ENCODE peak calls at places on chromosomes 6 and 20, in seven cellular contexts. X, V, L, O, C, R and Y are unnamed samples. For H3K4me1, the result is how much of the 10 kb centered on the place peaks cover.

GRCh38 chr6:165883851-165884640 is 221.0 kb upstream of the PDE10A start:
- DNase-seq in X (no peak), V (no peak), L (no peak), O (peak), C (no peak), R (no peak), Y (no peak)

GRCh38 chr20:5928831-5929715 is 21.3 kb downstream of the TRMT6 start:
- DNase-seq in X (no peak), V (no peak), L (no peak), O (no peak), C (no peak), R (no peak), Y (no peak)

GRCh38 chr6:11460001-11460668 is 77.4 kb upstream of the TMEM170B start:
- DNase-seq in X (no peak), V (no peak), L (no peak), O (peak), C (no peak), R (no peak), Y (no peak)

GRCh38 chr6:39932386-39932785 is 1.9 kb downstream of the MOCS1 start:
- DNase-seq in X (no peak), V (no peak), L (no peak), O (no peak), C (no peak), R (no peak), Y (no peak)

GRCh38 chr6:28474441-28475219 is 31.3 kb upstream of the ZSCAN23 start:
- DNase-seq in X (no peak), V (no peak), L (no peak), O (peak), C (no peak), R (no peak), Y (peak)

GRCh38 chr6:167863897-167864296 is 37.2 kb downstream of the AFDN start:
- DNase-seq in X (no peak), V (no peak), L (no peak), O (no peak), C (no peak), R (no peak), Y (no peak)

GRCh38 chr6:133026705-133027104 is 212.3 kb downstream of the RPS12 start:
- DNase-seq in X (no peak), V (no peak), L (no peak), O (no peak), C (no peak), R (no peak), Y (no peak)

GRCh38 chr6:92538926-92539325 is 880.4 kb downstream of the EPHA7 start:
- DNase-seq in X (no peak), V (no peak), L (no peak), O (no peak), C (no peak), R (no peak), Y (no peak)

GRCh38 chr6:157089851-157090250 is 233.5 kb downstream of the TMEM242 start:
- DNase-seq in X (no peak), V (no peak), L (no peak), O (no peak), C (no peak), R (no peak), Y (peak)

GRCh38 chr20:49567421-49568256 is at the start of gene PTGIS:
- DNase-seq in X (no peak), V (no peak), L (no peak), O (no peak), C (no peak), R (no peak), Y (no peak)

GRCh38 chr6:9361749-9362148 is 926.4 kb upstream of the SLC35B3 start:
- DNase-seq in X (no peak), V (no peak), L (no peak), O (no peak), C (no peak), R (no peak), Y (no peak)

GRCh38 chr6:71419217-71419953 is 130.8 kb downstream of the OGFRL1 start:
- DNase-seq in X (peak), V (peak), L (peak), O (peak), C (peak), R (no peak), Y (no peak)

GRCh38 chr20:64153861-64154589 is 10.2 kb upstream of the MYT1 start:
- DNase-seq in X (no peak), V (no peak), L (no peak), O (no peak), C (no peak), R (no peak), Y (no peak)

GRCh38 chr6:49054311-49054710 is 408.7 kb downstream of the MMUT start:
- DNase-seq in X (no peak), V (no peak), L (no peak), O (no peak), C (no peak), R (no peak), Y (no peak)

GRCh38 chr6:103854059-103854458 is 1005.7 kb downstream of the HACE1 start:
- DNase-seq in X (no peak), V (no peak), L (no peak), O (no peak), C (no peak), R (no peak), Y (no peak)

GRCh38 chr20:38724603-38725457 is 544 bp downstream of the SLC32A1 start:
- DNase-seq in X (no peak), V (no peak), L (no peak), O (no peak), C (no peak), R (no peak), Y (no peak)

GRCh38 chr6:11241793-11242201 is 9.3 kb upstream of the NEDD9 start:
- DNase-seq in X (peak), V (peak), L (peak), O (no peak), C (peak), R (peak), Y (peak)

GRCh38 chr20:36836591-36837329 is 39.2 kb upstream of the TLDC2 start:
- DNase-seq in X (no peak), V (no peak), L (peak), O (peak), C (peak), R (no peak), Y (peak)

GRCh38 chr6:109050012-109050411 is 44.6 kb downstream of the SESN1 start:
- DNase-seq in X (no peak), V (no peak), L (no peak), O (no peak), C (no peak), R (no peak), Y (no peak)

GRCh38 chr20:58131581-58132142 is 96.8 kb downstream of the ANKRD60 start:
- DNase-seq in X (peak), V (no peak), L (no peak), O (peak), C (no peak), R (no peak), Y (no peak)

GRCh38 chr6:123803862-123804681 is at the start of gene NKAIN2:
- DNase-seq in X (no peak), V (peak), L (no peak), O (no peak), C (no peak), R (no peak), Y (peak)

GRCh38 chr20:7106910-7107309 is 339.4 kb downstream of the BMP2 start:
- DNase-seq in X (no peak), V (no peak), L (no peak), O (no peak), C (no peak), R (no peak), Y (no peak)

GRCh38 chr6:55379895-55380294 is 52.6 kb downstream of the GFRAL start:
- DNase-seq in X (no peak), V (no peak), L (no peak), O (no peak), C (no peak), R (no peak), Y (no peak)

GRCh38 chr6:129679250-129679649 is 30.7 kb downstream of the ARHGAP18 start:
- DNase-seq in X (no peak), V (no peak), L (no peak), O (no peak), C (no peak), R (no peak), Y (no peak)

GRCh38 chr6:46764961-46765360 is 18.2 kb downstream of the ANKRD66 start:
- DNase-seq in X (no peak), V (no peak), L (no peak), O (no peak), C (no peak), R (no peak), Y (no peak)

GRCh38 chr6:90934081-90934480 is 347.2 kb upstream of the MAP3K7 start:
- DNase-seq in X (no peak), V (no peak), L (no peak), O (no peak), C (no peak), R (no peak), Y (no peak)

GRCh38 chr6:45493761-45494160 is 116.0 kb upstream of the SUPT3H start:
- DNase-seq in X (no peak), V (no peak), L (no peak), O (no peak), C (no peak), R (no peak), Y (no peak)

GRCh38 chr6:30590509-30590908 is 19.3 kb downstream of the ABCF1 start:
- DNase-seq in X (no peak), V (no peak), L (no peak), O (no peak), C (no peak), R (no peak), Y (no peak)

GRCh38 chr6:9875605-9876353 is 539.1 kb downstream of the TFAP2A start:
- DNase-seq in X (no peak), V (no peak), L (no peak), O (no peak), C (no peak), R (no peak), Y (no peak)

GRCh38 chr20:46545077-46545826 is 5.2 kb downstream of the OCSTAMP start:
- DNase-seq in X (no peak), V (no peak), L (no peak), O (no peak), C (no peak), R (no peak), Y (no peak)

DNA sequence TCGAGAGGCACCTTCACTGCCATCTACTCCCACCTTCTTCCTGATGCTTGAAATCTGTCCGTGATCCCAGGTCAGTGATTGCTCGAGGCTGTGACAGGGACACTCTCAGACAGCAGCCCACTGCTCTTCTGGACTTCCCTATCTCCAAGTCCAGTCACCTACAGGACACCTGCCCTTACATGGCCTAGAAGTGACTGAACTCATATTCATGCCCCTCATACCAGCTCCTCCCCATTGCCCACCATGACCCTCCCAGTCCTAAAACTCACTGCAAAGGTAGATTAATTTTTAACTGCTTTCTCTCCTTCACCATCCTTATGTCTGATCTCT is 7.5 kb upstream of the ARMC12 start:
- DNase-seq in X (peak), V (no peak), L (no peak), O (no peak), C (no peak), R (no peak), Y (no peak)
- H3K4me3 ChIP-seq in X (no peak), V (no peak), L (no peak), O (no peak), C (no peak), R (no peak), Y (no peak)

GRCh38 chr6:170131351-170131750 is 159.5 kb downstream of the DLL1 start:
- DNase-seq in X (peak), V (no peak), L (no peak), O (no peak), C (peak), R (no peak), Y (no peak)

GRCh38 chr6:170129691-170130171 is 161.1 kb downstream of the DLL1 start:
- DNase-seq in X (peak), V (peak), L (peak), O (no peak), C (no peak), R (no peak), Y (no peak)

GRCh38 chr6:170132011-170132521 is 158.8 kb downstream of the DLL1 start:
- DNase-seq in X (peak), V (no peak), L (no peak), O (no peak), C (peak), R (no peak), Y (no peak)

GRCh38 chr6:170130201-170130621 is 160.7 kb downstream of the DLL1 start:
- DNase-seq in X (peak), V (peak), L (no peak), O (no peak), C (no peak), R (no peak), Y (no peak)

DNA sequence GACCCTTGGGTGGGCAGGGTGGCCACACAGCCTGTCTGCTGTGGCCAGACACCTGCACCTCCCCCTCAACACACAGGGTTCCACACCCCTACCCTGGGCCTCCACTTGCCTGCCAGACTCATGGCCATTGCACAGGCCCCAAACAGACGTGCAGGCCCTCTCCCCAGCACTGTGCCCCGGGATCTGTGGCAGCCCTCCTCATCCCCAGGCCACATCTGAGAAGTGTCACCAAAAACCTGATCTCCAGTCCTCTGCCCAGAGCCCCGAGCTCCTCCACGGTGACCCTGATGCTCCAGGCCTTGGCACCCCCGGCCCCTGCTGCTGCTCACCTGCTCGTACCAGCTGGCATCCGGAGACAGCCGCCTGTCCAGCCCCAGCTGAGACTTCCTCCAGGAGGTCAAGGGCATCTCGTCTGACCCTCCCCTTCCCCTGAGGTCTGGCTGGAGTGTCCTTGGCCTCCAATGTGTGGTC is 160.1 kb downstream of the DLL1 start:
- DNase-seq in X (peak), V (no peak), L (no peak), O (no peak), C (no peak), R (no peak), Y (no peak)
- H3K4me1 ChIP-seq in X (under half), V (half or more), L (under half), O (under half), C (under half), R (under half), Y (under half)

DNA sequence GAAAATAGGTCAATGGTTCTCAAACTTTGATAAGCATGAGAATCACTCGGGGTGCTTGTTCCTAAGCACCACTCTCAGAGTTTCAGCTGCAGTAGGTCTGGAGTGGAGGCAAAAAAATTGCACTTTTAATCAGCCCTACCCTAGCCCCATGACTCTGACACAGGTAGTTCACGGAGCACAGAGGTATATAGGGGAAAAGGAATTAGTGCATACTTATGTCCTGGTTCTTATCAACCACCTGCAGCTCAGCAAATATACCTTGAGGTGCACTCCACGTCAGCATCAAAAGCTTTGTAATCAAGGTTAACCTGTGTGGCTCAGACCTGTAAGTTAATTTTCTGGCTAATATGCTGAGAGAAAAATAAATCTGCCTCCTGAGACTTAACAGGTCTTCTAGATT is 138.8 kb upstream of the HMGN3 start:
- DNase-seq in X (no peak), V (no peak), L (no peak), O (no peak), C (peak), R (peak), Y (no peak)
- H3K4me3 ChIP-seq in X (no peak), V (no peak), L (no peak), O (no peak), C (no peak), R (no peak), Y (no peak)

GRCh38 chr6:34202329-34203201 is 34.1 kb upstream of the HMGA1 start:
- DNase-seq in X (no peak), V (no peak), L (no peak), O (no peak), C (no peak), R (no peak), Y (no peak)

GRCh38 chr6:34204693-34205092 is 32.0 kb upstream of the HMGA1 start:
- DNase-seq in X (no peak), V (no peak), L (no peak), O (no peak), C (no peak), R (no peak), Y (no peak)

GRCh38 chr6:34200340-34200971 is 36.2 kb upstream of the HMGA1 start:
- DNase-seq in X (no peak), V (no peak), L (no peak), O (peak), C (no peak), R (no peak), Y (no peak)

GRCh38 chr6:34205466-34205865 is 31.2 kb upstream of the HMGA1 start:
- DNase-seq in X (no peak), V (no peak), L (no peak), O (no peak), C (no peak), R (no peak), Y (no peak)

GRCh38 chr6:34201455-34202098 is 35.1 kb upstream of the HMGA1 start:
- DNase-seq in X (no peak), V (no peak), L (no peak), O (no peak), C (no peak), R (no peak), Y (no peak)
- H3K4me1 ChIP-seq in X (under half), V (under half), L (under half), O (under half), C (under half), R (under half), Y (under half)

GRCh38 chr6:3770023-3770422 is 18.5 kb upstream of the PXDC1 start:
- DNase-seq in X (no peak), V (no peak), L (no peak), O (no peak), C (no peak), R (no peak), Y (no peak)
- H3K4me3 ChIP-seq in X (no peak), V (no peak), L (no peak), O (no peak), C (no peak), R (no peak), Y (no peak)

DNA sequence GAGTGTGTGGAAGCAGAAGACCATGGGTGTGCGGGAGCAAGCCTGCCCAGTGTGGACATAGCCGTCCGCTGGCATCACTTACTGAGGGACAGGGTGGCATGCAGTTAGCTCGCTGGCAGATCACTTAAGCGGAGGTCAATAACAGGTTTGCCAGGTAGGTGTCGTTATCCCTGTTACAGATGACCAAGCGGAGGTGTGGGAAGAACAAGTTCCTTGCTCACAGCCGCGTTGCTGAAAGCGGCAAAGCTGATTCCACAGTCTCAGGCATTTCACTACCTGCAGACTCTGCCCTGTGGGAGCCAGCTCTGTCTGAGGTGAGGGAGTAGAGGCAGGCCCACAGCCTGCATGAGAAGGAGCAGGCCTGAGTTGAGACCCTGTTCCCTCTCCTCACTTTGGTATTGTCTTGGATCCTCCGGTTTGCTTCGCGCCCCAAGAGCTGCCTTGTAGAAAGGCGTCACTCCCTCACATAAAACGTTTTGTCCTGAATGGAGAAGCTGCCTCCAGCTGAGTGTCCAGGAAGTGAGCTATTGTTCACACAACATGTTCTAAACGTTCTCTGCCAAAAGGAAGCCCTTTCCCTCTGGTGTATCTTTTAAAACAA is 96.9 kb downstream of the TCP11 start:
- DNase-seq in X (peak), V (no peak), L (peak), O (no peak), C (peak), R (peak), Y (no peak)
- H3K4me1 ChIP-seq in X (half or more), V (half or more), L (half or more), O (under half), C (under half), R (under half), Y (under half)

GRCh38 chr6:98946266-98946817 is 1.4 kb downstream of the FBXL4 start:
- DNase-seq in X (no peak), V (no peak), L (no peak), O (no peak), C (no peak), R (no peak), Y (no peak)

GRCh38 chr6:98945311-98946005 is 2.3 kb downstream of the FBXL4 start:
- DNase-seq in X (no peak), V (no peak), L (no peak), O (no peak), C (no peak), R (no peak), Y (no peak)

GRCh38 chr6:98944168-98944567 is 3.6 kb downstream of the FBXL4 start:
- DNase-seq in X (no peak), V (no peak), L (no peak), O (no peak), C (no peak), R (no peak), Y (no peak)

GRCh38 chr6:98942263-98942803 is 5.4 kb downstream of the FBXL4 start:
- DNase-seq in X (no peak), V (no peak), L (no peak), O (no peak), C (no peak), R (no peak), Y (no peak)

GRCh38 chr6:98944598-98945011 is 3.1 kb downstream of the FBXL4 start:
- DNase-seq in X (no peak), V (no peak), L (no peak), O (no peak), C (no peak), R (no peak), Y (no peak)
- H3K4me3 ChIP-seq in X (no peak), V (no peak), L (no peak), O (no peak), C (no peak), R (no peak), Y (no peak)

DNA sequence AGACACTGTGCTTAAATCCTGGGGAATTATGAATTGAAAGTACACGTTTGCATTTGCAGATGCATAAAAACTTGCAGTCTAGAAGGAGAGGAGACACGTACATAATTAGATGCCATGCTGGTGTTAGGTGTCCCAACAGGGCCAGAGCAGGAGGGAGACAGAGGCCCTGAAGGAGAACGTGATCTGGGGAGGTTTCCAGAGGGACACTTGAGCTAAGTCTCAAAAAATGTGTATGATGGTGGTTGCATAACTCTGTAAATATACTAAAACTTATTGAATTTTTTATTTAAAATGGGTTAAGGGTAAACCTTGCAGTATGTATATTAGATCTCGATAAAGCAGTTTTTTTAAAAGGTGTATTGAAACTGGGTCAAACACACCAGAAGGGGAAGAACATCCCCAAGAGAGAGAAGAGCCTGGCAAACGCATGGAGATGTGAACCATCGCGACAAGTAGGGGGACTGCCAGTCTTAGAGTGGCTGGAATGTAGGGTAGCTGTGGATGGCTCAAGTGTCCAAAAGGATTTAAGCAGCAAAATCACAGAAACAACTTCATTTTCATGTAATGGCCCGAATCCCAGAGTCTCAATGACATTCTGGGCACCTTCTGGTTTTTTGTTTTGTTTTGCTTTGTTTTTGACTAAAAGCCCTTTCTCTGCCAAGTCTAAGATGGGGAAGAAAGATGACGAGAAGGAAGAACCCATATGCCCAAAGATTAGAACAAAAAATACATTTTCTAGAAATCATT is 15.3 kb downstream of the TRAF3IP2 start:
- DNase-seq in X (no peak), V (no peak), L (no peak), O (no peak), C (no peak), R (no peak), Y (no peak)
- H3K4me1 ChIP-seq in X (half or more), V (half or more), L (half or more), O (half or more), C (under half), R (under half), Y (under half)